ENCODE peak calls at places on chromosomes 3 and 15, in five cellular contexts. Q, E, H, T and X are unnamed samples.

GRCh38 chr15:41851167-41851523 is 12.5 kb downstream of the PLA2G4B start:
- DNase-seq in Q (no peak), E (no peak), H (no peak), T (no peak), X (no peak)

GRCh38 chr3:13851997-13852637 is 27.8 kb downstream of the WNT7A start:
- DNase-seq in Q (peak; percentile 49), E (no peak), H (no peak), T (no peak), X (no peak)

GRCh38 chr15:55775316-55775715 is 32.4 kb upstream of the PRTG start:
- DNase-seq in Q (no peak), E (no peak), H (no peak), T (no peak), X (no peak)

GRCh38 chr3:15330031-15330596 is 2.3 kb downstream of the SH3BP5 start:
- DNase-seq in Q (no peak), E (no peak), H (no peak), T (no peak), X (no peak)

GRCh38 chr15:63677778-63678177 is 80.6 kb downstream of the FBXL22 start:
- DNase-seq in Q (no peak), E (peak; percentile 34), H (peak; percentile 85), T (peak; percentile 45), X (peak; percentile 92)

GRCh38 chr3:11592460-11593298 is 51.0 kb downstream of the VGLL4 start:
- DNase-seq in Q (no peak), E (no peak), H (no peak), T (peak; percentile 40), X (no peak)

GRCh38 chr3:187741403-187742350 is 3.6 kb downstream of the BCL6 start:
- DNase-seq in Q (peak; percentile 88), E (peak; percentile 78), H (peak; percentile 72), T (peak; percentile 82), X (peak; percentile 89)

GRCh38 chr15:97755726-97756125 is 204.8 kb upstream of the ARRDC4 start:
- DNase-seq in Q (no peak), E (no peak), H (no peak), T (no peak), X (no peak)

GRCh38 chr15:60396964-60397771 is 618 bp downstream of the ANXA2 start:
- DNase-seq in Q (peak; percentile 87), E (peak; percentile 71), H (peak; percentile 87), T (peak; percentile 83), X (peak; percentile 86)

GRCh38 chr3:144463916-144464315 is 492.3 kb downstream of the DIPK2A start:
- DNase-seq in Q (no peak), E (no peak), H (no peak), T (no peak), X (no peak)

GRCh38 chr3:144466540-144466939 is 494.9 kb downstream of the DIPK2A start:
- DNase-seq in Q (no peak), E (no peak), H (no peak), T (no peak), X (no peak)

GRCh38 chr3:144458283-144458682 is 486.7 kb downstream of the DIPK2A start:
- DNase-seq in Q (no peak), E (no peak), H (no peak), T (no peak), X (no peak)

GRCh38 chr3:144466114-144466513 is 494.5 kb downstream of the DIPK2A start:
- DNase-seq in Q (no peak), E (no peak), H (no peak), T (peak; percentile 57), X (no peak)

DNA sequence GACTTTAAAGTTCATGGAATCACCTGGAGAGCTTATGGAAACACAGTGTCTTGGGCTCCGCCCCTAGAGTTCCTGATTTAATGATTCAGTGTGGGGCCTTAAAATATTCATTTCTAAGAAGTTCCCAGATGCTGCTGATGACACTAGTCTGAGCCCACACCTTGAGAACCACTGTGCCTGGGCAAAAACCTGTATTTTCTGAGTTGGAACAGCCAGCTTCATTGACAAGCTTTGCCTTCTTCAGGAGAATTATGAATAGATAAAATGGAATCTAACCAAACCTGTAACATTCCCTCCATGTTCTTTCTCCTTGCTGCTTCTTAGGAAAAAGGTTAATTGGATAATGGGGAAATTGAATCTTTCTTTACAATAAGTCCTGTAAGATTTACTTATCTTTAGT is 490.7 kb downstream of the DIPK2A start:
- DNase-seq in Q (no peak), E (no peak), H (no peak), T (no peak), X (no peak)
- H3K4me3 ChIP-seq in Q (no peak overlapping the region), E (no peak overlapping the region), H (no peak overlapping the region), T (no peak overlapping the region), X (no peak overlapping the region)

GRCh38 chr3:7377103-7377502 is 516.2 kb downstream of the GRM7 start:
- DNase-seq in Q (no peak), E (no peak), H (no peak), T (no peak), X (no peak)

GRCh38 chr3:7388026-7388425 is 527.1 kb downstream of the GRM7 start:
- DNase-seq in Q (no peak), E (no peak), H (no peak), T (no peak), X (no peak)

GRCh38 chr3:7381741-7382140 is 520.8 kb downstream of the GRM7 start:
- DNase-seq in Q (no peak), E (no peak), H (no peak), T (no peak), X (no peak)

GRCh38 chr3:7385635-7386034 is 524.7 kb downstream of the GRM7 start:
- DNase-seq in Q (no peak), E (no peak), H (no peak), T (no peak), X (no peak)

DNA sequence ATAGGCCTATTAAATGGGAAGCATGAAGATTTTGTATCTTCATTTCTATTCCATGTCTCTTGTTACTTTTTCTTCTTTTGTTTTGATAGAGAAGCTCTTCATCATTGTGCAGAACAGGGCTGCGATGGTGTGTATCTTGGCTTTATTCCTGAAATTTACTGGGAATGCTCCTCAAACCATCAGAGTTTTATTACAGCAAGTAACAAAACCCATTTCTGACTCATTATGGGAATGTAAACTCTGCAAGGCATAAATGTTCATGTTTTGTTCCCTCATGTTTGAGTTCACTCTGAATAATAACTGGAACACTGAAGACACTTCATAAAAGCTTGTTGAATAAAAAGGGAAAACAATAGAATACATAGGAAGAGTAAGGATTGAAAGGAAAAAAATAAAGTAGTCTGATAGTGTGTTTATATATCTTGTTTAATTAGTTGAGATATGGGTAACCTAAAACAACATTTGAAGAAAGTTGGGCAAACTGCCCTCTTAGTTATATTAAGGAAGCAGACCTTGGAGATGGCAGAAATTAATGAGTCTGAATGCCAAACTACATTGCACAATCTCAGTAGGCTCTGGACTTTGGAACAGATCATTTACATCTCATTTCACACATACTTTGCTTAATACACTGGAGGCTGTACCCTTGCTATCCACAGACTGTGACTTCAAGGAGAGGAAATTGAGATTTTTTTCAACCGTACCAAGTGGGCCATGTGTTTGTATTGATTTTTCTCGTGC is 521.5 kb downstream of the GRM7 start:
- DNase-seq in Q (no peak), E (no peak), H (peak; percentile 6), T (no peak), X (no peak)
- H3K4me1 ChIP-seq in Q (peaks cover 4% of the 10 kb centered on the region), E (no peaks in the 10 kb centered on the region), H (no peaks in the 10 kb centered on the region), T (no peaks in the 10 kb centered on the region), X (no peaks in the 10 kb centered on the region)

GRCh38 chr3:49769516-49769915 is 16.8 kb downstream of the IP6K1 start:
- DNase-seq in Q (no peak), E (no peak), H (no peak), T (no peak), X (no peak)
- H3K27ac ChIP-seq in Q (no peak overlapping the region), E (no peak overlapping the region), H (no peak overlapping the region), T (no peak overlapping the region), X (no peak overlapping the region)

GRCh38 chr3:46703013-46703520 is 1.9 kb downstream of the TMIE start:
- DNase-seq in Q (peak; percentile 43), E (no peak), H (no peak), T (no peak), X (no peak)

GRCh38 chr3:46699846-46700523 is 1.2 kb upstream of the TMIE start:
- DNase-seq in Q (peak; percentile 92), E (peak; percentile 57), H (no peak), T (no peak), X (peak; percentile 82)

GRCh38 chr3:46702246-46703012 is 1.2 kb downstream of the TMIE start:
- DNase-seq in Q (peak; percentile 39), E (no peak), H (no peak), T (no peak), X (no peak)

GRCh38 chr3:46700772-46701171 is 420 bp upstream of the TMIE start:
- DNase-seq in Q (peak; percentile 91), E (peak; percentile 53), H (no peak), T (no peak), X (peak; percentile 65)

DNA sequence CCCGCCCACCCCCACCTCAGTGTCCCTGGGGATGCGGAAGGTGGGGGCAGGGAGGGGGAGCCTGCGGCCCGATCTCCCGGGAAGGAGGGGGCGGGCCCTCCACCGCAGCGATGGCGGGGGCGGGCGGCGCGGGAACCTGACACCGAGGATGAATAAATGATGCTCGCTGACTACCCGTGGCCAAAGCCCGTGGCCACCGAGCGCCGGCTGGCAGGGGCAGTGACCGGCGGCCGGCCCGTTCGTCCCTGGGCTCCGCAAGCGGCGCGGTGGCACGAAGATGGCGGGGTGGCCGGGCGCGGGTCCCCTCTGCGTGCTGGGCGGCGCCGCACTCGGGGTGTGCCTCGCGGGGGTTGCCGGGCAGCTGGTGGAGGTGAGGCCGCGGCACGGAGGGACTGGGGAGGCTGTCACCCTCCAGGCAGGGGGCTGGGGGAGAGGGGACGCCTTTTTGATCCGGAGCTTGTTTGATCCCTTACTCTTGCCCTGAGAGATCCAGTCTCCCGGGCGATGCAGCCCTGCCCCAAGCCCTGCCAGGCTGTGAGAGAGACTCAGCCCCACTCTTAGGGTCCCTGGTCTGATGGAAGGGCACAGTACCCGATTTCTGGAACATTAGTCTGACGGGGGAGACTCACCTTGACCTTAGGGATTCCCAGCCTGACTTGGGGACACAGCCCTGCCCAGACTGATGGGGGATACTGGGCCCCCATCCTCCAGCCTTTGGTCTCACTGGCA is at the start of gene TMIE:
- DNase-seq in Q (peak; percentile 73), E (no peak), H (no peak), T (no peak), X (no peak)
- H3K4me3 ChIP-seq in Q (no peak within 1 kb of the TSS), E (peak within 1 kb of the TSS; percentile 20), H (peak within 1 kb of the TSS; percentile 34), T (no peak within 1 kb of the TSS), X (peak within 1 kb of the TSS; percentile 23)

GRCh38 chr3:195106418-195106906 is 164.5 kb downstream of the XXYLT1 start:
- DNase-seq in Q (peak; percentile 85), E (peak; percentile 75), H (peak; percentile 34), T (peak; percentile 90), X (peak; percentile 85)
- H3K4me1 ChIP-seq in Q (peaks cover 4% of the 10 kb centered on the region), E (peaks cover 45% of the 10 kb centered on the region), H (peaks cover 46% of the 10 kb centered on the region), T (no peaks in the 10 kb centered on the region), X (peaks cover 4% of the 10 kb centered on the region)